ENCODE peak calls at places on chromosomes 4 and X, in ten cellular contexts. N, J, D, Z, A, L, B, G, M and W are unnamed samples.

GRCh38 chr4:1295405-1296055 is 5.8 kb downstream of the MAEA start:
- DNase-seq in B (no peak), L (no peak), A (no peak), J (no peak), G (no peak), M (no peak), Z (no peak), N (peak; percentile 77), D (no peak), W (no peak)

GRCh38 chr4:56618734-56619133 is 62.4 kb downstream of the HOPX start:
- DNase-seq in G (no peak), B (no peak), A (no peak), D (no peak), M (no peak), L (no peak), J (no peak), Z (no peak), N (no peak), W (no peak)

GRCh38 chr4:105637409-105638258 is 70.9 kb downstream of the INTS12 start:
- DNase-seq in D (no peak), L (peak; percentile 3), N (peak; percentile 90), J (peak; percentile 44), B (peak; percentile 49), Z (no peak), G (peak; percentile 86), A (peak; percentile 49), M (no peak), W (peak; percentile 51)

GRCh38 chrX:88838392-88838791 is 91.4 kb downstream of the CPXCR1 start:
- DNase-seq in Z (no peak), A (no peak), B (no peak), D (no peak), N (no peak), G (no peak), J (no peak), M (no peak), L (no peak), W (no peak)

GRCh38 chr4:112251044-112251632 is 19.6 kb downstream of the AP1AR start:
- DNase-seq in A (peak; percentile 28), L (no peak), D (no peak), Z (no peak), G (no peak), J (no peak), N (no peak), M (no peak), B (no peak), W (no peak)

GRCh38 chr4:154807042-154807630 is 26.1 kb downstream of the RBM46 start:
- DNase-seq in J (no peak), G (peak; percentile 70), M (peak; percentile 71), D (no peak), L (peak; percentile 54), B (peak; percentile 72), N (no peak), Z (no peak), A (peak; percentile 59), W (no peak)

GRCh38 chr4:112340048-112340447 is 42.9 kb downstream of the ALPK1 start:
- DNase-seq in J (no peak), B (no peak), N (no peak), D (no peak), L (no peak), M (no peak), Z (no peak), A (no peak), G (no peak), W (no peak)

GRCh38 chr4:8101213-8101781 is 57.3 kb downstream of the ABLIM2 start:
- DNase-seq in B (peak; percentile 72), N (peak; percentile 93), G (peak; percentile 84), M (no peak), L (no peak), Z (no peak), D (no peak), J (peak; percentile 52), A (peak; percentile 69), W (no peak)

GRCh38 chrX:117989512-117989911 is 127.1 kb downstream of the KLHL13 start:
- DNase-seq in A (peak; percentile 38), N (no peak), G (no peak), B (no peak), Z (no peak), D (no peak), M (no peak), J (no peak), L (no peak), W (no peak)

GRCh38 chrX:11423362-11423818 is 130.2 kb downstream of the AMELX start:
- DNase-seq in D (no peak), G (peak; percentile 83), B (peak; percentile 69), N (no peak), M (peak; percentile 51), J (no peak), L (peak; percentile 90), Z (no peak), A (no peak), W (no peak)

GRCh38 chr4:129603241-129603931 is 507.4 kb downstream of the C4orf33 start:
- DNase-seq in M (no peak), L (no peak), N (no peak), D (no peak), B (no peak), J (no peak), G (no peak), A (no peak), Z (no peak), W (no peak)

GRCh38 chr4:160180206-160180605 is 1077.3 kb downstream of the RAPGEF2 start:
- DNase-seq in Z (no peak), A (peak; percentile 57), J (no peak), M (peak; percentile 55), B (peak; percentile 0), G (peak; percentile 21), D (no peak), N (no peak), L (no peak), W (no peak)

GRCh38 chr4:111628437-111628836 is 516.8 kb upstream of the FAM241A start:
- DNase-seq in Z (no peak), G (peak; percentile 78), J (no peak), D (peak; percentile 11), A (no peak), N (no peak), M (no peak), L (no peak), B (no peak), W (no peak)

GRCh38 chr4:2545321-2546013 is 9.0 kb downstream of the FAM193A start:
- DNase-seq in Z (no peak), N (no peak), M (peak; percentile 1), L (peak; percentile 13), G (no peak), B (no peak), D (no peak), A (no peak), J (no peak), W (no peak)

GRCh38 chrX:39984191-39984956 is 113.4 kb downstream of the BCOR start:
- DNase-seq in Z (no peak), D (no peak), L (peak; percentile 48), N (no peak), A (peak; percentile 59), B (peak; percentile 69), M (no peak), G (peak; percentile 16), J (no peak), W (no peak)
- TF ChIP-seq CTCF in Z (no peak), D (no peak), L (no peak), N (no peak), A (no peak), B (no peak), M (no peak), G (no peak), J (no peak), W (no peak)

DNA sequence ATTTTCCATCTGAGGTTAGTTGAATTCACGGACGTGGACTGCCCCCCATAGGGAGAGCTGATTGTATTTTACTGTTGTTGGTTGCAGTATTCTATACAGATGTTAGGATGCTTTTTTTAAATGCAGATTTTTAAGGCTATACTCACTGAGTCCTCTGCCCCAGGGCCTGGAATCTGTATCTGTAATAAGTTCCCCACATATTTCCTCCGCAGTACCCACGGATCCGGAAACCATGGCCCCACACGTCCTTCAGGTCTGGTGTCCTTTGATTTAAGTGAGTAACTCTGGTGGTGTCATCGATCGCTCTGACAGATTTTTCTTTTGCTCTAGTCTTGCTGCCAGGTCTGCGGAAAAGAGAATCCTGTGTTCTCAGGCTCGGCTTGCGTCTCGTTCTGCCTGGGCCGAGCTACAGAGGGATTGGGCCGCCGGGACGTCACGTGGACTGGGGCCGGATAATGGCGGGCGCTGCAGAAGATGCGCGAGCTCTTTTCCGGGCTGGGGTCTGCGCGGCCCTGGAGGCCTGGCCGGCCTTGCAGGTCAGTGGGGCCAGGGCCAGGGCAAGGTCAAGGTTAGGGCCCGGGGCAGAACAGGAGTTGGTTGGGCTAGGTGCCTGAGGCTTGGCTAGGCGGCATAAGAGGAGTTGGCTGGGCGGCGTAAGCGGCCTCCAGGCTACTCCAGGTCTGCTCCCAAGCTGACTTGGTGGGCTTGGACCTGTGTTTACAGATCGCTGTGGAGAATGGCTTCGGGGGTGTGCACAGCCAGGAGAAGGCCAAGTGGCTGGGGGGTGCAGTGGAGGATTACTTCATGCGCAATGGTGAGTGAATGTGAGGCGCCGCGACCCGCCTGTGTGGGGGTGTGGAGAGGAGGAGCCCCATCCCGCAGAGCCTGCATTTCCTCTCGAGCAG is at the start of gene TSR2:
- DNase-seq in M (peak; percentile 86), N (peak; percentile 94), J (peak; percentile 77), D (peak; percentile 73), G (peak; percentile 91), Z (peak; percentile 73), A (peak; percentile 86), L (peak; percentile 87), B (peak; percentile 89), W (peak; percentile 82)
- TF ChIP-seq CTCF in M (peak; percentile 39), N (no peak), J (no peak), D (no peak), G (peak; percentile 43), Z (no peak), A (no peak), L (peak; percentile 40), B (peak; percentile 30), W (no peak)

DNA sequence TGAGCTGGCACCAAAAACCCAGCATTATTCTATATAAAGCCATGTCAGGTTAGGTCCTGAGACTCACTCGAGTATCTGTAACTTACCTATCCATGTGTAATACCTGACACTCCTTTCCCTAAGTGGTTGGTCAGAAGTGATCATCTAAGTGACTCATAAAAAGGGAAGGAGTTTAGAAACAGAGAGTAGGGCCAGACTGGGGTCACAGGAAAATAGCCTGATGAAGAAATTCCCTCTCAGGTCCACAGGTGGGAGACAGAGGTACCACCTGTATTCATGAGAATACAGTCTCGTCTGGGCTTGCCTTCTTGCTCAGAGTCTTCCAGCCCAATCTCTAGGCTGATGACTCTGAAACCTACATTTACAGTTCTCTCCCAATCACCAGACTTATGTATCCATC is 161.8 kb upstream of the MAP3K15 start:
- DNase-seq in M (peak; percentile 56), L (no peak), N (no peak), Z (no peak), A (peak; percentile 84), B (no peak), J (no peak), D (no peak), G (no peak), W (no peak)
- TF ChIP-seq CTCF in M (no peak), L (no peak), N (no peak), Z (no peak), A (no peak), B (no peak), J (no peak), D (no peak), G (no peak), W (no peak)

DNA sequence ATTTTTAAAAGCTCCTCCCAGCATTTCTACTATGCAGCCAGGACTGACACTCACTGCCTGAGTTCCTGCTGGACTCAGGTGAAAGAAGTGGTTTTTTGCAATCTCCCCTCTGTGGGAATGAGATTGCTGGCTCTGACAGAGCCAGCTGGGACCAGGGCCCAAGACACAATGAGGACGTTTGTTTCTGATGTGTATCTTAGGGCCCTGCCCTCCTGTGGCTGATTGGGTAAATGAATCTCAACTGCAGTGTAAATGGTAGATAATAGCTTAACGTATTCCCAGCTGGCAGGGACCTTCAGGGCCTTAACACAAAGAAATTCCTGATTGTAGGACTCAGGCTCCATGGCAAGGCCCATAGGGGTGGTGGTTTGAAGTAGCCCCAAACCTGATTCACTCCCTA is 85.8 kb upstream of the PRPS1 start:
- DNase-seq in L (peak; percentile 34), M (peak; percentile 48), B (peak; percentile 14), A (peak; percentile 18), N (no peak), Z (no peak), D (peak; percentile 14), J (no peak), G (peak; percentile 46), W (no peak)
- TF ChIP-seq CTCF in L (peak; percentile 29), M (peak; percentile 48), B (no peak), A (peak; percentile 25), N (no peak), Z (no peak), D (no peak), J (no peak), G (peak; percentile 42), W (no peak)